ENCODE peak calls at places on chromosomes 16 and 17, in eight cellular contexts. P is OCI-LY7, W is left cardiac atrium, N is foreskin fibroblast, L is OCI-M1, X is H7, V is left colon, H is NCI-H1092 treated with DMSO at 0.1 percent for 48 hours. S is an unnamed sample.

GRCh38 chr16:29307598-29308507 is 98.7 kb downstream of the NPIPB11 start:
- DNase-seq in P (no peak), W (no peak), N (no peak), L (no peak), X (no peak), V (no peak), H (no peak), S (no peak)

GRCh38 chr16:13909872-13910303 is 10.1 kb upstream of the ERCC4 start:
- DNase-seq in P (no peak), W (peak), N (peak), L (no peak), X (no peak), V (no peak), H (no peak), S (no peak)

GRCh38 chr17:58365980-58366595 is 14.1 kb upstream of the SUPT4H1 start:
- DNase-seq in P (peak), W (no peak), N (no peak), L (no peak), X (no peak), V (no peak), H (no peak), S (no peak)

GRCh38 chr17:2124391-2124790 is 69.5 kb downstream of the HIC1 start:
- DNase-seq in P (no peak), W (no peak), N (no peak), L (no peak), X (peak), V (no peak), H (no peak), S (no peak)

GRCh38 chr16:81450783-81451491 is 6.3 kb downstream of the CMIP start:
- DNase-seq in P (no peak), W (no peak), N (no peak), L (no peak), X (no peak), V (no peak), H (no peak), S (no peak)

GRCh38 chr17:39485555-39485954 is 24.3 kb downstream of the CDK12 start:
- DNase-seq in P (no peak), W (no peak), N (peak), L (peak), X (no peak), V (no peak), H (no peak), S (no peak)

GRCh38 chr16:67750466-67750865 is 31.4 kb upstream of the GFOD2 start:
- DNase-seq in P (peak), W (no peak), N (no peak), L (no peak), X (no peak), V (no peak), H (no peak), S (no peak)

GRCh38 chr17:78882546-78883089 is 20.4 kb downstream of the CEP295NL start:
- DNase-seq in P (no peak), W (no peak), N (no peak), L (no peak), X (peak), V (no peak), H (no peak), S (no peak)

GRCh38 chr17:73142763-73143395 is 21.9 kb upstream of the SSTR2 start:
- DNase-seq in P (no peak), W (no peak), N (peak), L (peak), X (no peak), V (no peak), H (no peak), S (peak)

GRCh38 chr16:85310868-85311585 is 198.8 kb upstream of the CIBAR2 start:
- DNase-seq in P (peak), W (peak), N (no peak), L (no peak), X (peak), V (no peak), H (no peak), S (no peak)

GRCh38 chr17:58326609-58327341 is 1.8 kb downstream of the TSPOAP1 start:
- DNase-seq in P (peak), W (peak), N (no peak), L (no peak), X (peak), V (no peak), H (no peak), S (peak)

GRCh38 chr17:77690271-77691161 is 268.0 kb upstream of the TNRC6C start:
- DNase-seq in P (peak), W (no peak), N (no peak), L (no peak), X (no peak), V (peak), H (no peak), S (peak)

GRCh38 chr16:16067127-16067526 is 117.7 kb downstream of the ABCC1 start:
- DNase-seq in P (no peak), W (no peak), N (no peak), L (no peak), X (no peak), V (no peak), H (no peak), S (no peak)

GRCh38 chr17:76598004-76598439 is 12.4 kb upstream of the ST6GALNAC2 start:
- DNase-seq in P (peak), W (no peak), N (no peak), L (no peak), X (no peak), V (no peak), H (peak), S (peak)

GRCh38 chr17:75822119-75822799 is 21.9 kb downstream of the UNC13D start:
- DNase-seq in P (peak), W (no peak), N (no peak), L (no peak), X (no peak), V (peak), H (peak), S (no peak)

GRCh38 chr16:85415196-85415988 is 197.7 kb upstream of the GSE1 start:
- DNase-seq in P (no peak), W (peak), N (no peak), L (no peak), X (no peak), V (peak), H (peak), S (no peak)

GRCh38 chr17:81440511-81441244 is 45.4 kb downstream of the BAHCC1 start:
- DNase-seq in P (peak), W (no peak), N (no peak), L (peak), X (peak), V (no peak), H (peak), S (peak)

GRCh38 chr16:30985401-30986128 is 558 bp downstream of the HSD3B7 start:
- DNase-seq in P (no peak), W (no peak), N (peak), L (peak), X (peak), V (peak), H (no peak), S (no peak)

GRCh38 chr17:77768475-77768874 is 190.0 kb upstream of the TNRC6C start:
- DNase-seq in P (no peak), W (peak), N (no peak), L (no peak), X (no peak), V (no peak), H (no peak), S (no peak)

GRCh38 chr17:70181376-70181775 is 12.0 kb downstream of the KCNJ2 start:
- DNase-seq in P (no peak), W (no peak), N (no peak), L (no peak), X (no peak), V (no peak), H (peak), S (no peak)

GRCh38 chr17:53150101-53150698 is 672.5 kb upstream of the KIF2B start:
- DNase-seq in P (peak), W (no peak), N (no peak), L (peak), X (peak), V (no peak), H (peak), S (peak)

GRCh38 chr17:28967240-28968135 is 16.2 kb upstream of the PHF12 start:
- DNase-seq in P (peak), W (peak), N (no peak), L (peak), X (no peak), V (no peak), H (no peak), S (peak)

GRCh38 chr16:55386534-55387296 is 62.7 kb downstream of the IRX6 start:
- DNase-seq in P (no peak), W (no peak), N (no peak), L (no peak), X (no peak), V (no peak), H (no peak), S (no peak)

GRCh38 chr17:45273551-45273957 is 11.7 kb upstream of the SPATA32 start:
- DNase-seq in P (no peak), W (peak), N (no peak), L (no peak), X (peak), V (no peak), H (no peak), S (no peak)

GRCh38 chr17:41511130-41511529 is 5.7 kb upstream of the KRT13 start:
- DNase-seq in P (no peak), W (no peak), N (no peak), L (peak), X (peak), V (peak), H (no peak), S (no peak)

GRCh38 chr16:87740441-87740840 is 25.3 kb downstream of the KLHDC4 start:
- DNase-seq in P (no peak), W (no peak), N (no peak), L (no peak), X (no peak), V (no peak), H (no peak), S (no peak)

GRCh38 chr16:5214466-5214865 is 116.9 kb upstream of the EEF2KMT start:
- DNase-seq in P (no peak), W (no peak), N (no peak), L (no peak), X (no peak), V (no peak), H (no peak), S (no peak)

GRCh38 chr16:15643453-15644305 is 725 bp upstream of the MARF1 start:
- DNase-seq in P (peak), W (no peak), N (peak), L (peak), X (peak), V (peak), H (peak), S (peak)

GRCh38 chr17:62652251-62653001 is 25.0 kb downstream of the MRC2 start:
- DNase-seq in P (no peak), W (peak), N (peak), L (peak), X (peak), V (peak), H (peak), S (peak)

GRCh38 chr17:41522301-41523224 is 3.9 kb upstream of the KRT15 start:
- DNase-seq in P (no peak), W (no peak), N (no peak), L (no peak), X (peak), V (no peak), H (no peak), S (no peak)

GRCh38 chr16:66484453-66485213 is 57.5 kb downstream of the BEAN1 start:
- DNase-seq in P (peak), W (no peak), N (no peak), L (peak), X (no peak), V (no peak), H (no peak), S (no peak)

GRCh38 chr17:48593126-48593829 is at the start of gene HOXB5:
- DNase-seq in P (no peak), W (no peak), N (no peak), L (peak), X (peak), V (no peak), H (no peak), S (peak)

GRCh38 chr17:15453246-15453645 is 14.2 kb downstream of the CDRT4 start:
- DNase-seq in P (no peak), W (no peak), N (no peak), L (no peak), X (no peak), V (no peak), H (no peak), S (no peak)

GRCh38 chr16:82763371-82763770 is 136.6 kb downstream of the CDH13 start:
- DNase-seq in P (no peak), W (no peak), N (no peak), L (no peak), X (no peak), V (no peak), H (no peak), S (no peak)